ENCODE peak calls at places on chromosomes 6 and 20, in ten cellular contexts. One of them, this sample, is unnamed.

GRCh38 chr20:63225082-63225454 is 9.1 kb upstream of the YTHDF1 start:
- DNase-seq in ascending aorta: no peak
- DNase-seq in H1: no peak
- DNase-seq in suprapubic skin: no peak
- DNase-seq in PC-3: no peak
- DNase-seq in tibial artery: no peak
- DNase-seq in RWPE1: no peak
- DNase-seq in hepatocyte: no peak
- DNase-seq in choroid plexus epithelial cell: no peak
- DNase-seq in prostate gland: no peak
- DNase-seq in this sample: no peak

GRCh38 chr6:33839399-33840063 is 35.7 kb upstream of the MLN start:
- DNase-seq in ascending aorta: no peak
- DNase-seq in H1: no peak
- DNase-seq in suprapubic skin: no peak
- DNase-seq in PC-3: no peak
- DNase-seq in tibial artery: no peak
- DNase-seq in RWPE1: peak; percentile 28
- DNase-seq in hepatocyte: no peak
- DNase-seq in choroid plexus epithelial cell: no peak
- DNase-seq in prostate gland: no peak
- DNase-seq in this sample: no peak

GRCh38 chr20:39822667-39823066 is 860.5 kb downstream of the DHX35 start:
- DNase-seq in ascending aorta: no peak
- DNase-seq in H1: no peak
- DNase-seq in suprapubic skin: no peak
- DNase-seq in PC-3: no peak
- DNase-seq in tibial artery: no peak
- DNase-seq in RWPE1: no peak
- DNase-seq in hepatocyte: no peak
- DNase-seq in choroid plexus epithelial cell: peak; percentile 70
- DNase-seq in prostate gland: no peak
- DNase-seq in this sample: peak; percentile 33

GRCh38 chr20:7693761-7694160 is 246.5 kb downstream of the HAO1 start:
- DNase-seq in ascending aorta: no peak
- DNase-seq in H1: no peak
- DNase-seq in suprapubic skin: no peak
- DNase-seq in PC-3: no peak
- DNase-seq in tibial artery: no peak
- DNase-seq in RWPE1: no peak
- DNase-seq in hepatocyte: no peak
- DNase-seq in choroid plexus epithelial cell: peak; percentile 51
- DNase-seq in prostate gland: no peak
- DNase-seq in this sample: no peak

GRCh38 chr6:130282234-130282995 is 59.7 kb upstream of the SAMD3 start:
- DNase-seq in ascending aorta: no peak
- DNase-seq in H1: no peak
- DNase-seq in suprapubic skin: no peak
- DNase-seq in PC-3: peak; percentile 41
- DNase-seq in tibial artery: no peak
- DNase-seq in RWPE1: peak; percentile 13
- DNase-seq in hepatocyte: peak; percentile 19
- DNase-seq in choroid plexus epithelial cell: peak; percentile 73
- DNase-seq in prostate gland: no peak
- DNase-seq in this sample: peak; percentile 61

GRCh38 chr6:23855497-23856116 is 270.4 kb upstream of the NRSN1 start:
- DNase-seq in ascending aorta: no peak
- DNase-seq in H1: no peak
- DNase-seq in suprapubic skin: no peak
- DNase-seq in PC-3: no peak
- DNase-seq in tibial artery: no peak
- DNase-seq in RWPE1: no peak
- DNase-seq in hepatocyte: no peak
- DNase-seq in choroid plexus epithelial cell: no peak
- DNase-seq in prostate gland: no peak
- DNase-seq in this sample: no peak

GRCh38 chr20:36919715-36920333 is 31.7 kb downstream of the SAMHD1 start:
- DNase-seq in ascending aorta: no peak
- DNase-seq in H1: no peak
- DNase-seq in suprapubic skin: no peak
- DNase-seq in PC-3: peak; percentile 78
- DNase-seq in tibial artery: no peak
- DNase-seq in RWPE1: peak; percentile 80
- DNase-seq in hepatocyte: peak; percentile 72
- DNase-seq in choroid plexus epithelial cell: peak; percentile 84
- DNase-seq in prostate gland: peak; percentile 20
- DNase-seq in this sample: peak; percentile 66

GRCh38 chr6:153131037-153131981 is at the start of gene RGS17:
- DNase-seq in ascending aorta: no peak
- DNase-seq in H1: peak; percentile 53
- DNase-seq in suprapubic skin: no peak
- DNase-seq in PC-3: peak; percentile 49
- DNase-seq in tibial artery: peak; percentile 77
- DNase-seq in RWPE1: peak; percentile 84
- DNase-seq in hepatocyte: peak; percentile 84
- DNase-seq in choroid plexus epithelial cell: peak; percentile 81
- DNase-seq in prostate gland: peak; percentile 38
- DNase-seq in this sample: peak; percentile 67

GRCh38 chr20:1301031-1301529 is 27.9 kb downstream of the SDCBP2 start:
- DNase-seq in ascending aorta: no peak
- DNase-seq in H1: no peak
- DNase-seq in suprapubic skin: no peak
- DNase-seq in PC-3: peak; percentile 74
- DNase-seq in tibial artery: peak; percentile 35
- DNase-seq in RWPE1: peak; percentile 57
- DNase-seq in hepatocyte: no peak
- DNase-seq in choroid plexus epithelial cell: peak; percentile 62
- DNase-seq in prostate gland: no peak
- DNase-seq in this sample: peak; percentile 58

GRCh38 chr6:125277838-125278237 is 23.9 kb downstream of the HDDC2 start:
- DNase-seq in ascending aorta: no peak
- DNase-seq in H1: no peak
- DNase-seq in suprapubic skin: no peak
- DNase-seq in PC-3: peak; percentile 12
- DNase-seq in tibial artery: no peak
- DNase-seq in RWPE1: no peak
- DNase-seq in hepatocyte: no peak
- DNase-seq in choroid plexus epithelial cell: no peak
- DNase-seq in prostate gland: no peak
- DNase-seq in this sample: no peak

GRCh38 chr6:105810105-105810921 is 275.8 kb upstream of the PRDM1 start:
- DNase-seq in ascending aorta: no peak
- DNase-seq in H1: no peak
- DNase-seq in suprapubic skin: no peak
- DNase-seq in PC-3: peak; percentile 90
- DNase-seq in tibial artery: no peak
- DNase-seq in RWPE1: peak; percentile 75
- DNase-seq in hepatocyte: peak; percentile 50
- DNase-seq in choroid plexus epithelial cell: peak; percentile 82
- DNase-seq in prostate gland: no peak
- DNase-seq in this sample: peak; percentile 91

GRCh38 chr6:49676671-49677281 is 36.6 kb downstream of the CRISP2 start:
- DNase-seq in ascending aorta: no peak
- DNase-seq in H1: no peak
- DNase-seq in suprapubic skin: no peak
- DNase-seq in PC-3: peak; percentile 72
- DNase-seq in tibial artery: no peak
- DNase-seq in RWPE1: peak; percentile 22
- DNase-seq in hepatocyte: no peak
- DNase-seq in choroid plexus epithelial cell: peak; percentile 21
- DNase-seq in prostate gland: no peak
- DNase-seq in this sample: peak; percentile 57

GRCh38 chr6:28981391-28981832 is 23.7 kb downstream of the ZNF311 start:
- DNase-seq in ascending aorta: no peak
- DNase-seq in H1: no peak
- DNase-seq in suprapubic skin: no peak
- DNase-seq in PC-3: peak; percentile 88
- DNase-seq in tibial artery: peak; percentile 82
- DNase-seq in RWPE1: no peak
- DNase-seq in hepatocyte: peak; percentile 81
- DNase-seq in choroid plexus epithelial cell: peak; percentile 73
- DNase-seq in prostate gland: peak; percentile 34
- DNase-seq in this sample: peak; percentile 81

GRCh38 chr20:46151936-46152335 is 33.8 kb downstream of the CD40 start:
- DNase-seq in ascending aorta: no peak
- DNase-seq in H1: no peak
- DNase-seq in suprapubic skin: no peak
- DNase-seq in PC-3: peak; percentile 21
- DNase-seq in tibial artery: no peak
- DNase-seq in RWPE1: peak; percentile 39
- DNase-seq in hepatocyte: no peak
- DNase-seq in choroid plexus epithelial cell: no peak
- DNase-seq in prostate gland: no peak
- DNase-seq in this sample: no peak

GRCh38 chr6:33759887-33760629 is 13.4 kb upstream of the IP6K3 start:
- DNase-seq in ascending aorta: no peak
- DNase-seq in H1: no peak
- DNase-seq in suprapubic skin: no peak
- DNase-seq in PC-3: no peak
- DNase-seq in tibial artery: no peak
- DNase-seq in RWPE1: no peak
- DNase-seq in hepatocyte: no peak
- DNase-seq in choroid plexus epithelial cell: no peak
- DNase-seq in prostate gland: no peak
- DNase-seq in this sample: no peak

GRCh38 chr20:51800132-51800721 is 2.1 kb downstream of the SALL4 start:
- DNase-seq in ascending aorta: no peak
- DNase-seq in H1: peak; percentile 82
- DNase-seq in suprapubic skin: no peak
- DNase-seq in PC-3: peak; percentile 92
- DNase-seq in tibial artery: no peak
- DNase-seq in RWPE1: peak; percentile 92
- DNase-seq in hepatocyte: peak; percentile 90
- DNase-seq in choroid plexus epithelial cell: peak; percentile 39
- DNase-seq in prostate gland: peak; percentile 73
- DNase-seq in this sample: peak; percentile 59

DNA sequence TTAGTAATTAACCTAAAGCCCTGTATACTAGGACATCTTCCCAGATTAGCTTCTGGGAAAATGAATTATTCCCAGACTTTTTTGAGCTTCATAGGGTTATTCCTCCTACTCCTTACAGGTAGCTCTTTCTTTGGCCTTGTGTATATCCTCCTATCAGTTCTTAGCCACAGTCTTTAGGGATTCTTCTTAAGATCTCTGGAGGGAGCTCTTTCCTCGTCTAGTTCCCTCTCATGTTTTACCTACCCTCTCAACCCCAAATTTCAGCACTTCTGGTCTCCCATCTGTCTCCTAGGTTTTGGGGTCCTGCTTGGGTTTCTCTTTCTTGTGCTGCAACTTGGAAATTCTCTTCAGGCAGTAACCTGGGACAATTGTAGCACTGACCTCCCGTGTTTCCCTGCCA is 46.4 kb upstream of the SLC35B3 start:
- DNase-seq in ascending aorta: no peak
- DNase-seq in H1: no peak
- DNase-seq in suprapubic skin: no peak
- DNase-seq in PC-3: peak; percentile 38
- DNase-seq in tibial artery: no peak
- DNase-seq in RWPE1: peak; percentile 21
- DNase-seq in hepatocyte: no peak
- DNase-seq in choroid plexus epithelial cell: peak; percentile 47
- DNase-seq in prostate gland: no peak
- DNase-seq in this sample: no peak
- TF ChIP-seq CTCF in ascending aorta: no peak
- TF ChIP-seq CTCF in H1: peak; percentile 63
- TF ChIP-seq CTCF in suprapubic skin: no peak
- TF ChIP-seq CTCF in PC-3: peak; percentile 64
- TF ChIP-seq CTCF in tibial artery: no peak
- TF ChIP-seq CTCF in RWPE1: peak; percentile 44
- TF ChIP-seq CTCF in hepatocyte: no peak
- TF ChIP-seq CTCF in choroid plexus epithelial cell: peak; percentile 58
- TF ChIP-seq CTCF in prostate gland: no peak
- TF ChIP-seq CTCF in this sample: no peak

GRCh38 chr6:79431469-79431868 is 105.8 kb downstream of the LCA5 start:
- DNase-seq in ascending aorta: no peak
- DNase-seq in H1: no peak
- DNase-seq in suprapubic skin: no peak
- DNase-seq in PC-3: peak; percentile 42
- DNase-seq in tibial artery: no peak
- DNase-seq in RWPE1: no peak
- DNase-seq in hepatocyte: peak; percentile 63
- DNase-seq in choroid plexus epithelial cell: no peak
- DNase-seq in prostate gland: peak; percentile 17
- DNase-seq in this sample: no peak
- TF ChIP-seq CTCF in ascending aorta: no peak
- TF ChIP-seq CTCF in H1: peak; percentile 54
- TF ChIP-seq CTCF in suprapubic skin: no peak
- TF ChIP-seq CTCF in PC-3: peak; percentile 49
- TF ChIP-seq CTCF in tibial artery: no peak
- TF ChIP-seq CTCF in RWPE1: no peak
- TF ChIP-seq CTCF in hepatocyte: peak; percentile 45
- TF ChIP-seq CTCF in choroid plexus epithelial cell: peak; percentile 27
- TF ChIP-seq CTCF in prostate gland: no peak
- TF ChIP-seq CTCF in this sample: no peak

DNA sequence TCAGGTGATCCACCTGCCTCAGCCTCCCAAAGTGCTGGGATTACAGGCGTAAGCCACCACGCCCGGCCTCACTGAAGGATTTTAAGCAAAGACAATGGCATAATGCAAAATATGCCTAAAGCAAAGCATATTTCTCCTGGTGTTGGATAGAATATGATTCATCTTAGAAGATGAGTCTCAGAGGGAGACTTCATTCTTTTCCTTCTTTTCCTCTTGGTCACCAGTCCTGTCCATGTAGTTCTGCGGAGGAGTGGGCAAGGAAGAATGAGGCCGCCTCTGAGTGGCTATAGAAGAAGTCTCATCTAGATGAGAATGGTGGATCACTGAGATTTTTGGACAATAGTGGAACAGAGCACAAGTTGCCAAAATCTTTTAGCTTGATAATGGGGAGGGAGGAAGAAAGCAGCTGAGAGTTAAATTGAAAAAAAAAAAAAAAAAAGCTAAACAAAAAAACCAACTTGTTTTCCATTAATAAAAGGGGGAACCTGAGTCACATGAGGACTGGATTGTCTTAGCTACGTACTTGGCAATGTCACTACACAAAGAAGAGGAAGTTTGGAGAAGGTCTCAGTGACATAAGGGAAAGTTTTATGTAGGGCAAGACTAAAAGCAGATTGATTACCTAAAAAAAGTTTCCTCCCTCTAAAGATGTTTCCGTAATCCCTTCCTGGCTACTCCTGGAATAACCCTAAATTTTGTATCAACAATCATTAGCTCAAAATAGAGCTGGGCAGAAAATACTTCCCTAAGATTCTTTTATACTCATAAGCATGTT is 5.9 kb downstream of the CD83 start:
- DNase-seq in ascending aorta: no peak
- DNase-seq in H1: no peak
- DNase-seq in suprapubic skin: no peak
- DNase-seq in PC-3: no peak
- DNase-seq in tibial artery: no peak
- DNase-seq in RWPE1: no peak
- DNase-seq in hepatocyte: no peak
- DNase-seq in choroid plexus epithelial cell: no peak
- DNase-seq in prostate gland: no peak
- DNase-seq in this sample: no peak
- TF ChIP-seq CTCF in ascending aorta: no peak
- TF ChIP-seq CTCF in H1: no peak
- TF ChIP-seq CTCF in suprapubic skin: no peak
- TF ChIP-seq CTCF in PC-3: no peak
- TF ChIP-seq CTCF in tibial artery: no peak
- TF ChIP-seq CTCF in RWPE1: no peak
- TF ChIP-seq CTCF in hepatocyte: no peak
- TF ChIP-seq CTCF in choroid plexus epithelial cell: no peak
- TF ChIP-seq CTCF in prostate gland: no peak
- TF ChIP-seq CTCF in this sample: no peak

GRCh38 chr6:84728602-84729001 is 35.8 kb downstream of the TBX18 start:
- DNase-seq in ascending aorta: no peak
- DNase-seq in H1: no peak
- DNase-seq in suprapubic skin: no peak
- DNase-seq in PC-3: peak; percentile 53
- DNase-seq in tibial artery: no peak
- DNase-seq in RWPE1: peak; percentile 26
- DNase-seq in hepatocyte: peak; percentile 14
- DNase-seq in choroid plexus epithelial cell: peak; percentile 70
- DNase-seq in prostate gland: no peak
- DNase-seq in this sample: peak; percentile 54
- TF ChIP-seq CTCF in ascending aorta: peak; percentile 7
- TF ChIP-seq CTCF in H1: peak; percentile 53
- TF ChIP-seq CTCF in suprapubic skin: no peak
- TF ChIP-seq CTCF in PC-3: peak; percentile 59
- TF ChIP-seq CTCF in tibial artery: no peak
- TF ChIP-seq CTCF in RWPE1: peak; percentile 26
- TF ChIP-seq CTCF in hepatocyte: peak; percentile 17
- TF ChIP-seq CTCF in choroid plexus epithelial cell: peak; percentile 63
- TF ChIP-seq CTCF in prostate gland: no peak
- TF ChIP-seq CTCF in this sample: peak; percentile 41